ENCODE peak calls at places on chromosomes 13 and 19, in seven cellular contexts. D, S, K, R, O, Z and M are unnamed samples. For H3K4me1, the result is how much of the 10 kb centered on the place peaks cover.

GRCh38 chr13:113759525-113760137 is 605 bp downstream of the TMEM255B start:
- DNase-seq in S (peak), D (peak), K (peak), O (no peak), Z (no peak), R (peak), M (no peak)

GRCh38 chr19:1856698-1857603 is 6.4 kb downstream of the KLF16 start:
- DNase-seq in Z (peak), K (peak), R (peak), D (peak), S (peak), O (peak), M (no peak)

GRCh38 chr13:114283581-114283980 is 2.2 kb downstream of the UPF3A start:
- DNase-seq in S (no peak), K (no peak), Z (no peak), O (no peak), R (no peak), D (no peak), M (no peak)

GRCh38 chr19:55676889-55677505 is 2.0 kb downstream of the EPN1 start:
- DNase-seq in D (no peak), R (no peak), S (no peak), K (no peak), Z (no peak), O (no peak), M (no peak)

GRCh38 chr19:6065685-6066365 is 44.5 kb downstream of the RFX2 start:
- DNase-seq in R (peak), K (peak), S (peak), D (peak), O (peak), Z (peak), M (peak)

GRCh38 chr19:18093439-18094161 is 4.0 kb upstream of the MAST3 start:
- DNase-seq in Z (no peak), D (no peak), K (peak), S (no peak), R (peak), O (no peak), M (peak)

GRCh38 chr13:50914848-50915247 is 5.3 kb downstream of the RNASEH2B start:
- DNase-seq in Z (no peak), S (no peak), O (no peak), K (no peak), R (no peak), D (no peak), M (no peak)

GRCh38 chr13:31940076-31940475 is 91.5 kb upstream of the FRY start:
- DNase-seq in O (no peak), S (no peak), Z (no peak), D (no peak), K (no peak), R (no peak), M (no peak)

GRCh38 chr13:48475230-48475629 is 57.6 kb downstream of the RCBTB2 start:
- DNase-seq in R (peak), O (no peak), S (no peak), D (no peak), K (no peak), Z (no peak), M (no peak)

GRCh38 chr13:112912726-112913440 is 56.1 kb upstream of the MCF2L start:
- DNase-seq in K (peak), D (no peak), O (no peak), S (no peak), R (no peak), Z (no peak), M (no peak)

GRCh38 chr13:79901336-79901735 is 420.4 kb downstream of the NDFIP2 start:
- DNase-seq in S (no peak), O (no peak), K (no peak), R (peak), Z (no peak), D (no peak), M (no peak)

GRCh38 chr13:31088826-31089420 is 72.8 kb downstream of the HSPH1 start:
- DNase-seq in K (peak), Z (no peak), O (no peak), R (no peak), S (no peak), D (no peak), M (no peak)

GRCh38 chr19:47232422-47233211 is 1.6 kb upstream of the BBC3 start:
- DNase-seq in K (peak), Z (peak), R (no peak), S (no peak), D (no peak), O (peak), M (no peak)

GRCh38 chr13:112740502-112741131 is 50.8 kb downstream of the ATP11A start:
- DNase-seq in O (no peak), R (no peak), S (peak), Z (peak), K (peak), D (peak), M (no peak)

GRCh38 chr13:37617162-37617561 is 18.6 kb upstream of the POSTN start:
- DNase-seq in D (no peak), Z (no peak), K (no peak), O (no peak), R (peak), S (no peak), M (no peak)

GRCh38 chr19:4456566-4456842 is 1.1 kb downstream of the UBXN6 start:
- DNase-seq in S (no peak), O (no peak), D (no peak), Z (peak), R (no peak), K (peak), M (no peak)

GRCh38 chr19:11464333-11465265 is 16.2 kb downstream of the ELAVL3 start:
- DNase-seq in S (no peak), K (no peak), Z (no peak), O (no peak), D (no peak), R (no peak), M (no peak)

GRCh38 chr19:57978586-57979289 is 4.4 kb upstream of the C19orf18 start:
- DNase-seq in K (no peak), R (peak), O (no peak), Z (no peak), S (no peak), D (no peak), M (no peak)

GRCh38 chr19:51407631-51408131 is 9.8 kb downstream of the SIGLEC10 start:
- DNase-seq in R (peak), Z (peak), O (no peak), D (no peak), S (peak), K (peak), M (peak)

GRCh38 chr19:11377237-11377636 is 2.8 kb downstream of the SWSAP1 start:
- DNase-seq in K (peak), Z (peak), S (peak), R (peak), O (no peak), D (no peak), M (no peak)

GRCh38 chr13:33007950-33008349 is 8.3 kb upstream of the KL start:
- DNase-seq in Z (no peak), O (no peak), R (no peak), K (no peak), D (no peak), S (no peak), M (no peak)

GRCh38 chr19:43532571-43532961 is 422 bp upstream of the ZNF575 start:
- DNase-seq in Z (peak), D (peak), O (peak), R (no peak), K (peak), S (peak), M (no peak)

GRCh38 chr19:56252699-56253422 is 19.7 kb upstream of the EDDM13 start:
- DNase-seq in K (peak), D (peak), Z (peak), R (peak), O (peak), S (peak), M (peak)

GRCh38 chr13:24142453-24142852 is 18.1 kb upstream of the SPATA13 start:
- DNase-seq in D (no peak), O (no peak), K (no peak), R (no peak), Z (no peak), S (no peak), M (no peak)

GRCh38 chr13:29537736-29538624 is 57.5 kb downstream of the SLC7A1 start:
- DNase-seq in R (no peak), S (no peak), Z (no peak), D (no peak), O (no peak), K (no peak), M (no peak)

GRCh38 chr13:97113231-97114001 is 108.7 kb upstream of the MBNL2 start:
- DNase-seq in K (no peak), D (no peak), R (peak), S (peak), O (no peak), Z (no peak), M (no peak)

GRCh38 chr19:14502334-14503092 is 6.6 kb upstream of the GIPC1 start:
- DNase-seq in R (no peak), Z (no peak), O (no peak), D (no peak), K (peak), S (no peak), M (peak)
- H3K4me1 ChIP-seq in R (under half), Z (under half), O (under half), D (under half), K (under half), S (under half), M (under half)

DNA sequence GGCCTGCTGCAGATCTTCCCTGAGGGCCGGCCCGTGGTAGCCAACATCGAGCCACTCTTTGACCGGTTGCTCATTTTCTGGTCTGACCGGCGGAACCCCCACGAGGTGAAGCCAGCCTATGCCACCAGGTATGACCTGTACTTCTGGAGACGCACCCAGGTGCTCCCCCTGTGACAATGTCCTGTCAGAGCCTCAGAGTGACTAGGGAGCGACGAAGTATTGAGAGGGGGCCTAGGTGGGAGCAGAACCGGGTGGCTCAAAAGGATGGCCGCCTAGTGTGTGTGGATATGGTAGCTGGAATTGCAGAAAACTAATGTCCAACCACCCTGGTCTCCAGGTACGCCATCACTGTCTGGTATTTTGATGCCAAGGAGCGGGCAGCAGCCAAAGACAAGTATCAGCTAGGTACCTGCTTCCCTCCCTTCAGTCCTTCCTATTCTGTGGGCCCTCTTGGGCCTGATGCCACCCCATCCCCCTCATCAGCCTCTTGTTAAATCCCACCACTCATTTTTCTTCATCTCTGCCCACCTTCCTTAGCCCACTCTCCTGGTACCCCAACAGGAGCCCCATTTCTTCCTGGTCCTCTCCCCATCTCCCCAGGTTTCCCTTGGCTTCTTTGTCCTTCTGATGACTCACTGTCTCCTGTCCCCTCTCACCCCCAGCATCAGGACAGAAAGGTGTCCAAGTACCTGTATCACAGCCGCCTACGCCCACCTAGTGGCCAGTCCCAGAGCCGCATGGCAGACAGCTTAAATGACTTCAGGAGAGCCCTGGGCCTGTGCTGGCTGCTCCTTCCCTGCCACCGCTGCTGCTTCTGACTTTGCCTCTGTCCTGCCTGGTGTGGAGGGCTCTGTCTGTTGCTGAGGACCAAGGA is 8.4 kb downstream of the EGLN2 start:
- DNase-seq in D (no peak), O (no peak), R (peak), Z (no peak), K (peak), S (no peak), M (peak)
- TF ChIP-seq CTCF in D (no peak), O (no peak), R (peak), Z (peak), K (no peak), S (peak), M (peak)

DNA sequence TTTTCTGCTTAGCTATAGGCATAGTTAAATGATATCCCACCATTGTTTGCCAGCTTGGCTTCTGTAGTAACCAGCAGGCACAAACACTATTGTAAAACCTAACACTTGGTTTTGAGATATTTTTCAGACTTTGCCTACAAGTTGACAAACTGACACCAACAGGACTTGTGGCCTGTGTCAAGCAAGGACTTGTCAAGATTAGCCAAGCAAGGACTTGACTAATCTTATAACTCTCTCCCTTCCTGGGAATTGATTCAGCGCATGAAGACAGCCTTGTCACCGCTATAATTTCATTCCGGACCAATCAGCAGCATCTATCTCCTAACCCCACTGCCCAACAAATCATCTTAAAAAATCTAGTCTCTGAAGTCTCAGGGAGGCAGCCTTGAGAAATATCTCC is 72.7 kb upstream of the SLITRK1 start:
- DNase-seq in D (no peak), K (no peak), S (no peak), O (no peak), R (no peak), Z (no peak), M (no peak)
- H3K4me1 ChIP-seq in D (under half), K (under half), S (under half), O (under half), R (under half), Z (under half), M (under half)

GRCh38 chr13:73449258-73449657 is 390.5 kb downstream of the KLF5 start:
- DNase-seq in S (no peak), R (no peak), K (no peak), O (no peak), Z (no peak), D (no peak), M (no peak)
- TF ChIP-seq CTCF in S (no peak), R (no peak), K (no peak), O (no peak), Z (no peak), D (no peak), M (no peak)

GRCh38 chr19:35143818-35144217 is 763 bp downstream of the FXYD7 start:
- DNase-seq in S (no peak), O (no peak), D (no peak), R (no peak), Z (no peak), K (peak), M (no peak)
- H3K4me1 ChIP-seq in S (under half), O (under half), D (under half), R (under half), Z (under half), K (under half), M (under half)

DNA sequence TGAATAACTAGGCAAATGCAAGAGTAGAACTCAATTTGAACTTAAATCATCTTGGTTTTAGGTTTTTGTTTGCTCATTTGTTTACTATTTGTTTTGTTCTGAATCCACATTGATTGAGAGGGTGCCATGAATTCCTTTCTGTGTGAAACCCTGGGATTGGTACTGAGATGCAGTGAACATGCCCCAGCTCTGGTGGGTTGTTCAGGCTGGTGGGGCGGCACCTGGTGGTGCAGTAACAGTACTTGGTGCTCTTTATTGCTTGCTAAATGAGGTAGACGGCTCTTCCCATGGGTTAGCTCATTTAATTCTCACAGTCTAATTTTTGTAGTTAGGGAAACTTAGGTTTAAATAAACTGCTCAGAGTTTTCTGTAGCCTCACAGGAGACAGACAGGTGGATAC is 48.4 kb downstream of the WASF3 start:
- DNase-seq in Z (no peak), D (no peak), S (no peak), K (no peak), O (no peak), R (peak), M (peak)
- TF ChIP-seq CTCF in Z (no peak), D (no peak), S (no peak), K (no peak), O (no peak), R (peak), M (peak)

GRCh38 chr19:3382460-3383100 is 16.2 kb downstream of the NFIC start:
- DNase-seq in D (no peak), K (peak), O (no peak), R (no peak), S (no peak), Z (no peak), M (no peak)
- H3K4me1 ChIP-seq in D (half or more), K (under half), O (under half), R (under half), S (half or more), Z (under half), M (under half)